ENCODE peak calls at places on chromosomes 5 and 9, in nine cellular contexts. W is tibial nerve, T is aorta, P is dorsolateral prefrontal cortex, H is HCT116, G is adrenal gland, D is IMR-90, R is lower lobe of right lung, O is body of pancreas. B is an unnamed sample.

GRCh38 chr9:104831681-104832080 is 67.8 kb downstream of the NIPSNAP3B start:
- DNase-seq in W (no peak), T (no peak), P (no peak), H (no peak), G (no peak), D (peak), R (no peak), O (no peak), B (no peak)

GRCh38 chr5:16666861-16667481 is 50.2 kb upstream of the RETREG1 start:
- DNase-seq in W (peak), T (no peak), P (peak), H (no peak), G (no peak), D (peak), R (no peak), O (peak), B (no peak)

GRCh38 chr5:72353046-72353445 is 32.9 kb downstream of the PTCD2 start:
- DNase-seq in W (no peak), T (no peak), P (no peak), H (no peak), G (no peak), D (peak), R (no peak), O (no peak), B (no peak)

GRCh38 chr5:136006767-136007251 is 22.0 kb upstream of the TGFBI start:
- DNase-seq in W (no peak), T (no peak), P (no peak), H (peak), G (no peak), D (peak), R (no peak), O (no peak), B (no peak)

GRCh38 chr5:43348964-43349363 is 35.8 kb upstream of the HMGCS1 start:
- DNase-seq in W (no peak), T (no peak), P (no peak), H (no peak), G (no peak), D (no peak), R (no peak), O (no peak), B (no peak)

GRCh38 chr5:66518052-66518451 is 78.1 kb upstream of the MAST4 start:
- DNase-seq in W (no peak), T (no peak), P (no peak), H (no peak), G (no peak), D (no peak), R (no peak), O (no peak), B (no peak)

GRCh38 chr9:93896496-93897033 is 58.6 kb downstream of the BARX1 start:
- DNase-seq in W (no peak), T (no peak), P (no peak), H (no peak), G (no peak), D (no peak), R (no peak), O (no peak), B (no peak)

GRCh38 chr5:133372306-133373008 is 239.9 kb downstream of the FSTL4 start:
- DNase-seq in W (no peak), T (no peak), P (no peak), H (no peak), G (no peak), D (no peak), R (no peak), O (no peak), B (no peak)

GRCh38 chr9:108997112-108997511 is 16.2 kb downstream of the CTNNAL1 start:
- DNase-seq in W (no peak), T (no peak), P (no peak), H (no peak), G (no peak), D (no peak), R (no peak), O (no peak), B (no peak)

GRCh38 chr5:126450895-126451294 is 27.7 kb downstream of the GRAMD2B start:
- DNase-seq in W (no peak), T (no peak), P (no peak), H (no peak), G (no peak), D (no peak), R (no peak), O (no peak), B (no peak)

GRCh38 chr9:80400624-80401230 is 829.0 kb downstream of the TLE4 start:
- DNase-seq in W (no peak), T (no peak), P (no peak), H (no peak), G (no peak), D (no peak), R (no peak), O (no peak), B (no peak)

GRCh38 chr5:64587370-64587769 is 81.6 kb downstream of the RGS7BP start:
- DNase-seq in W (no peak), T (no peak), P (no peak), H (no peak), G (no peak), D (no peak), R (no peak), O (no peak), B (no peak)

GRCh38 chr5:169450464-169450863 is 133.1 kb upstream of the SPDL1 start:
- DNase-seq in W (no peak), T (no peak), P (no peak), H (no peak), G (no peak), D (no peak), R (no peak), O (no peak), B (peak)

GRCh38 chr9:99722852-99723251 is 98.8 kb upstream of the NR4A3 start:
- DNase-seq in W (no peak), T (no peak), P (no peak), H (no peak), G (no peak), D (no peak), R (no peak), O (no peak), B (no peak)
- H3K27ac ChIP-seq in W (no peak), T (no peak), P (no peak), H (no peak), G (no peak), D (no peak), R (no peak), O (no peak), B (no peak)

GRCh38 chr5:74766887-74767578 is at the start of the genes GFM2 and NSA2:
- DNase-seq in W (peak), T (peak), P (peak), H (peak), G (peak), D (peak), R (peak), O (peak), B (peak)

GRCh38 chr5:74766348-74766886 is 500 bp downstream of the GFM2 start:
- DNase-seq in W (peak), T (no peak), P (no peak), H (peak), G (no peak), D (peak), R (no peak), O (no peak), B (no peak)

GRCh38 chr5:74767579-74767913 is 497 bp downstream of the NSA2 start:
- DNase-seq in W (no peak), T (no peak), P (peak), H (peak), G (peak), D (peak), R (no peak), O (no peak), B (no peak)

DNA sequence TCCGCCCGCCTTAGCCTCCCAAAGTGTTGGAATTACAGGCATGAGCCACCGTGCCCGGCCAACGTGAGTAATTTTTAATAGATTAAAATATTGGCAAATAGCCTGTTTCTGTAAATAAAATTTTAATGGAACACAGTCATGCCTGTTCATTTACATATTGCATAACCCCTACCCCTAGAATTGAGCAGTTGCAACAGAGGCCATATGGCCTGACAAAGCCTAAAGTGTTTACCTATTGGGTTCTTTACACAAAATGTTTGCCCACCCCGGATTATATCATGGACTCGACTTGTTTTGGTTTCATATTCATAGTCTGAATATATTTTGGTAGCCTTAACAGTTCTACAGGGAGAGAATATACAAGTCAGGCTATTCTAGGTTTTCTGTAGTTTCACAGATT is 5.3 kb downstream of the NSA2 start:
- DNase-seq in W (no peak), T (no peak), P (no peak), H (no peak), G (no peak), D (peak), R (no peak), O (no peak), B (no peak)
- H3K27ac ChIP-seq in W (no peak), T (no peak), P (no peak), H (no peak), G (no peak), D (no peak), R (no peak), O (no peak), B (no peak)

GRCh38 chr9:27408523-27408922 is 111.6 kb upstream of the EQTN start:
- DNase-seq in W (no peak), T (no peak), P (no peak), H (no peak), G (no peak), D (no peak), R (no peak), O (no peak), B (no peak)
- H3K27ac ChIP-seq in W (no peak), T (no peak), P (peak), H (no peak), G (no peak), D (no peak), R (no peak), O (no peak), B (no peak)

DNA sequence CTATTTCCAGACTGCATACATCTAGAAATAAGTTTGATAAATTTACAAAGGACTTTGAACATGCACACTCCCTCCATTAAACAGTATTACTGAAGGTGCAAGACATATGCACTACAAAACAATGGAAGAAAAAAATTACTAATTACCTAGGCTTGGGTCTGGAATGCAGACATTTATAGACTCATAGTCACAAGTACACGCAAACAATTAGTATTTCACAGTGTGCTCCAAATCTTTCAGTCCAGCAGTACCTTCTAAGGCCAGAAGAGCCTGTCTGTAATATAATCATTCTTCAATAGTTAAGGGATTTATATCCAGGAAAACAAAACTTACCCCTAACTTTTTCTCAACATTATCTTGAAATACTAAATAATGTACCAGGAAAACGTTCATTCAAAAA is 11.2 kb downstream of the RICTOR start:
- DNase-seq in W (no peak), T (no peak), P (no peak), H (no peak), G (no peak), D (no peak), R (no peak), O (no peak), B (no peak)
- H3K27ac ChIP-seq in W (no peak), T (no peak), P (no peak), H (no peak), G (no peak), D (no peak), R (no peak), O (no peak), B (no peak)

DNA sequence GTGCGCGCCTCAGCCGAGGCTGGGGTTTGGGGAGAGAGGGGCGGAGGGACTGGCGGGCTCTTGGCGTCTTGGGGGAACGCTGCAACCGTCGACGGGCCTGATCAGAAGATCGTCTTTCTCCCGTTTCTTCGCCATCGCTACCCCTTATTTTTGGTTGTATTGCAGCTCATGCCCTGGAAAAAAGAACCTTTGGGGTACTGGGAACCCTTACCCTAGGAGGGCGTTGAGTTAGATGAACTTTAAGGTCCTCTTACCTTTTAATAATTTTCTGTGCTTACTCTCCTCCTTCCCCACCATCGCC is 719 bp downstream of the PAIP2 start:
- DNase-seq in W (no peak), T (no peak), P (no peak), H (no peak), G (no peak), D (no peak), R (no peak), O (no peak), B (no peak)
- H3K27ac ChIP-seq in W (peak), T (peak), P (peak), H (peak), G (peak), D (peak), R (peak), O (peak), B (peak)

GRCh38 chr9:4932681-4933080 is 52.4 kb upstream of the JAK2 start:
- DNase-seq in W (no peak), T (no peak), P (no peak), H (no peak), G (no peak), D (no peak), R (no peak), O (no peak), B (no peak)

GRCh38 chr9:4933177-4933576 is 51.9 kb upstream of the JAK2 start:
- DNase-seq in W (no peak), T (no peak), P (no peak), H (no peak), G (no peak), D (no peak), R (no peak), O (no peak), B (peak)

GRCh38 chr9:4927043-4927471 is 58.0 kb upstream of the JAK2 start:
- DNase-seq in W (no peak), T (no peak), P (no peak), H (no peak), G (no peak), D (no peak), R (no peak), O (no peak), B (no peak)

GRCh38 chr9:4927701-4928100 is 57.4 kb upstream of the JAK2 start:
- DNase-seq in W (no peak), T (no peak), P (no peak), H (no peak), G (no peak), D (no peak), R (no peak), O (no peak), B (no peak)

DNA sequence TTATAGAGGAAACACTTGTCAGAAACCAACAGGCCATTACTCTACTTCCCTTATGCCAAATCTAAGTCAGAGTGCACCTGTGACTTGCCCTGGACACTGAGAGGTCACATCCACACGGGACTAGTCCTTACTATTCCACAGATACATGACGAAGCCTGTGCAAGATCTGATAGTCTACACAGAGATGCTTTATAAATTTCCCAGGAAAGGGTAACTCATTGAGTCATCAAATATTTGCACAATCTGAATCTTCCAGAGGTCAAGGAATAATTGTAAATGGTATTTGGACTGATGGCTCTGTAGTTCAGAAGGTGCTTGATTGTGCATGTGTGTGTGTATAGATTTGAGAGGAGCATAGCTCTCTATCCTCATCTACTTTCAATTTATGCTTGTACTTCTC is 55.2 kb upstream of the JAK2 start:
- DNase-seq in W (no peak), T (no peak), P (no peak), H (no peak), G (no peak), D (peak), R (no peak), O (no peak), B (no peak)
- H3K27ac ChIP-seq in W (no peak), T (no peak), P (no peak), H (no peak), G (no peak), D (no peak), R (no peak), O (no peak), B (no peak)

GRCh38 chr9:110126457-110126856 is 81.5 kb downstream of the C9orf152 start:
- DNase-seq in W (no peak), T (no peak), P (no peak), H (no peak), G (no peak), D (no peak), R (no peak), O (no peak), B (no peak)
- H3K27ac ChIP-seq in W (peak), T (peak), P (peak), H (no peak), G (no peak), D (peak), R (peak), O (peak), B (peak)

GRCh38 chr9:131409458-131409992 is 15.6 kb downstream of the PRRC2B start:
- DNase-seq in W (no peak), T (no peak), P (no peak), H (no peak), G (no peak), D (no peak), R (no peak), O (no peak), B (no peak)
- H3K27ac ChIP-seq in W (peak), T (no peak), P (peak), H (no peak), G (no peak), D (no peak), R (no peak), O (peak), B (peak)

DNA sequence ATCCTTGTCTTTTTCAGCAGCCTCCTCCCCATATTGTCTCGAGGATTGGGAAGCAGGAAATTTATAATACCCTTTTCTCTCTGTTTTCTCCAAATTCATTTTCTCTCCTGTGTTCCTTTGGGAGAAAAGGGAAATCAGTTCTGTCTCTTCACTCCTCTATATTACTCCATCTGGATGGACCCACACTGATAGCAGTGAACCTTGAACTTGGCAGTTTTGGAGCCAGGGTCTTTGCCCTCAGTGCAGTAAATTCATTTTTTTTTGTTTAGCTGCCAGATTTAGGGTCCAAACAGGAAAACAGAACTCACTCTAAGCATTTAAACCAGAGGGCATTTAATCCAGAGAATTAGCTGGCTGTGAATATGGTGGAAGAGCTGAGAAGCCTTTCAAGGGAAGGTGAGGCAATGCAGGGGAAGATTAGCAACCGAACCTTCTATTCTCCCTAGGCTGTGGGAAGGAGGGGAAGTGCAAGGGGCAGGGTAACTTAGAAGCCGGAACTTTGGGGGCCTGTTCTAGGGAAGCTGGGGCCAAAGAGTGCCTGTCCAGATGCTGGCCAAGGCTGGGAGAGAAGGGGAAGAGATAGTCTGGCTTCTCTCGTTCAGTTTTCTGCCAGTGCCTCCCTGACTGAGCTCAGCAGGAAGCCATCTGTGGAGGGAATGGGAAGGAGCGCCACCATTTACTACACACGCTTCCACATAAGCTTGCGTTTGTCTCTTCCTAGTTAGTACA is 16.3 kb upstream of the NPR2 start:
- DNase-seq in W (no peak), T (no peak), P (peak), H (no peak), G (no peak), D (no peak), R (no peak), O (no peak), B (no peak)
- H3K27ac ChIP-seq in W (no peak), T (no peak), P (peak), H (no peak), G (peak), D (no peak), R (no peak), O (no peak), B (no peak)

B was measured in thyroid gland.